ENCODE peak calls at places on chromosome 18, in four cellular contexts. U is aorta, V is ascending aorta, I is hepatocyte. P is an unnamed sample. For H3K4me1, the result is how much of the 10 kb centered on the place peaks cover.

GRCh38 chr18:24611075-24611474 is 150.6 kb downstream of the HRH4 start:
- DNase-seq in U (no peak), V (no peak), I (no peak), P (no peak)

GRCh38 chr18:24398515-24398914 is 891 bp upstream of the OSBPL1A start:
- DNase-seq in U (no peak), V (no peak), I (peak), P (no peak)

GRCh38 chr18:21115519-21116411 is 4.2 kb upstream of the ROCK1 start:
- DNase-seq in U (no peak), V (no peak), I (no peak), P (no peak)

GRCh38 chr18:48944634-48945033 is 6.1 kb downstream of the SMAD7 start:
- DNase-seq in U (no peak), V (no peak), I (peak), P (peak)

GRCh38 chr18:42446195-42446594 is 491.2 kb downstream of the PIK3C3 start:
- DNase-seq in U (no peak), V (no peak), I (no peak), P (no peak)

GRCh38 chr18:8084160-8084559 is 517.0 kb downstream of the PTPRM start:
- DNase-seq in U (no peak), V (no peak), I (peak), P (no peak)

GRCh38 chr18:47772374-47773248 is 157.8 kb downstream of the SMAD2 start:
- DNase-seq in U (no peak), V (no peak), I (peak), P (no peak)

GRCh38 chr18:37553633-37554398 is 11.8 kb downstream of the CELF4 start:
- DNase-seq in U (no peak), V (no peak), I (peak), P (no peak)

GRCh38 chr18:43271593-43272432 is 5.5 kb downstream of the SYT4 start:
- DNase-seq in U (no peak), V (no peak), I (peak), P (no peak)

GRCh38 chr18:43465483-43465882 is 188.2 kb upstream of the SYT4 start:
- DNase-seq in U (no peak), V (no peak), I (no peak), P (no peak)

GRCh38 chr18:78713064-78713463 is 266.6 kb upstream of the SALL3 start:
- DNase-seq in U (no peak), V (no peak), I (peak), P (no peak)

GRCh38 chr18:45415614-45416013 is 199.7 kb upstream of the SLC14A2 start:
- DNase-seq in U (no peak), V (no peak), I (no peak), P (no peak)

GRCh38 chr18:39241534-39241933 is 1675.9 kb upstream of the CELF4 start:
- DNase-seq in U (no peak), V (no peak), I (no peak), P (no peak)

GRCh38 chr18:42404151-42404550 is 449.1 kb downstream of the PIK3C3 start:
- DNase-seq in U (no peak), V (no peak), I (no peak), P (no peak)

GRCh38 chr18:48792141-48792540 is 158.6 kb downstream of the SMAD7 start:
- DNase-seq in U (peak), V (no peak), I (no peak), P (no peak)

GRCh38 chr18:32200766-32201165 is 10.9 kb downstream of the MEP1B start:
- DNase-seq in U (no peak), V (no peak), I (peak), P (no peak)

GRCh38 chr18:40868110-40868858 is 1086.8 kb upstream of the PIK3C3 start:
- DNase-seq in U (no peak), V (no peak), I (peak), P (no peak)

GRCh38 chr18:9951022-9951859 is 37.4 kb downstream of the VAPA start:
- DNase-seq in U (no peak), V (no peak), I (peak), P (no peak)

GRCh38 chr18:5391427-5391826 is 95.9 kb upstream of the ZBTB14 start:
- DNase-seq in U (no peak), V (no peak), I (no peak), P (no peak)

GRCh38 chr18:46555724-46556123 is 101.3 kb downstream of the LOXHD1 start:
- DNase-seq in U (no peak), V (no peak), I (peak), P (no peak)

GRCh38 chr18:12409466-12409865 is 1.7 kb downstream of the PRELID3A start:
- DNase-seq in U (no peak), V (no peak), I (no peak), P (no peak)

GRCh38 chr18:12403601-12404506 is 3.9 kb upstream of the PRELID3A start:
- DNase-seq in U (no peak), V (no peak), I (peak), P (no peak)

GRCh38 chr18:12408247-12408869 is 629 bp downstream of the PRELID3A start:
- DNase-seq in U (peak), V (no peak), I (no peak), P (no peak)

GRCh38 chr18:12405066-12405465 is 2.7 kb upstream of the PRELID3A start:
- DNase-seq in U (no peak), V (no peak), I (no peak), P (no peak)

GRCh38 chr18:12406376-12407111 is 1.2 kb upstream of the PRELID3A start:
- DNase-seq in U (no peak), V (no peak), I (no peak), P (no peak)
- H3K4me3 ChIP-seq in U (no peak), V (no peak), I (no peak), P (no peak)

GRCh38 chr18:74239567-74239966 is 52.2 kb downstream of the CYB5A start:
- DNase-seq in U (no peak), V (no peak), I (no peak), P (no peak)

GRCh38 chr18:74242451-74243096 is 49.2 kb downstream of the CYB5A start:
- DNase-seq in U (no peak), V (no peak), I (peak), P (no peak)

GRCh38 chr18:74241970-74242369 is 49.8 kb downstream of the CYB5A start:
- DNase-seq in U (no peak), V (no peak), I (no peak), P (no peak)

GRCh38 chr18:74243127-74243526 is 48.6 kb downstream of the CYB5A start:
- DNase-seq in U (no peak), V (no peak), I (no peak), P (no peak)

GRCh38 chr18:74241426-74241825 is 50.3 kb downstream of the CYB5A start:
- DNase-seq in U (no peak), V (no peak), I (no peak), P (no peak)
- H3K27ac ChIP-seq in U (no peak), V (no peak), I (peak), P (no peak)

GRCh38 chr18:77090546-77091200 is 41.9 kb downstream of the MBP start:
- DNase-seq in U (no peak), V (no peak), I (no peak), P (no peak)
- H3K4me1 ChIP-seq in U (under half), V (under half), I (under half), P (under half)

GRCh38 chr18:71293322-71293721 is 1004.5 kb downstream of the SOCS6 start:
- DNase-seq in U (no peak), V (no peak), I (no peak), P (no peak)
- H3K4me3 ChIP-seq in U (no peak), V (no peak), I (no peak), P (no peak)

GRCh38 chr18:13614318-13614643 is 112.1 kb downstream of the FAM210A start:
- DNase-seq in U (no peak), V (no peak), I (no peak), P (no peak)
- H3K27ac ChIP-seq in U (no peak), V (no peak), I (no peak), P (no peak)

GRCh38 chr18:62788891-62789290 is 73.5 kb downstream of the PHLPP1 start:
- DNase-seq in U (no peak), V (no peak), I (peak), P (no peak)
- H3K4me1 ChIP-seq in U (under half), V (under half), I (under half), P (under half)

DNA sequence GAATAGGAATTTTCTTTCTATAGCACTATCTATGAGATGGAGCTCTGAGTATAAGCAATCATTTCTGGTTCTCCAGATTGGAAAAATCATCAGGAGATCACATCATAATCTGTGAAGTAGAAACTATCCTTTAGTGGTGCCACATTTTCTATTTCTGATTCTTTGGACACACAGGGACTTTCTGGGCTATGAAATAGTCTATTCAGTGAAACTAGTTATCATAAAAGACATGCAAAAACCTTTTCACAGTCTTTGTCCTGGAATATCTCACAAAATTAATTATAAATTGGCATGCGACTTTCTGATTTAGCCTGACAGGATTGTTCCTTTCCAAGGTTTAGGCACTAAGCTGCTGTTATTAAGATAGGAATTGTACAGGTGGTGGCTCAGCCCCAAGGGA is 428.6 kb downstream of the DLGAP1 start:
- DNase-seq in U (no peak), V (no peak), I (no peak), P (no peak)
- H3K4me3 ChIP-seq in U (no peak), V (no peak), I (no peak), P (no peak)

DNA sequence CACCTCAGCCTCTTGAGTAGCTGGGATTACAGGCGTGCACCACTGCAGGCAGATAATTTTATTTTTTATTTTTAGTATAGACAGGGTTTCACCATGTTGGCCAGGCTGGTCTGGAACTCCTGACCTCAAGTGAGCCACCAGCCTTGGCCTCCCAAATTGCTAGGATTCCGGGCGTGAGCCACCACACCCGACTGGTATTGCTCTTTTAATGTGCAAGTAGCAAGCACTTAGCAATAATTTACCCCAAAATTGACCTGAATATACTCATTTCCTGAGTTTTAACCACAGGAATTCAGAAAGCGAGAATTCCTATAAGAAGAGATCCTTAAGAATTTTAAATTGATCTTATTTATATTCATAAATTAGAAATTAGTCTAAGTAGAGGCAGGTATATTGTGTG is 169.1 kb downstream of the CDH2 start:
- DNase-seq in U (no peak), V (no peak), I (no peak), P (no peak)
- H3K27ac ChIP-seq in U (no peak), V (no peak), I (no peak), P (no peak)

DNA sequence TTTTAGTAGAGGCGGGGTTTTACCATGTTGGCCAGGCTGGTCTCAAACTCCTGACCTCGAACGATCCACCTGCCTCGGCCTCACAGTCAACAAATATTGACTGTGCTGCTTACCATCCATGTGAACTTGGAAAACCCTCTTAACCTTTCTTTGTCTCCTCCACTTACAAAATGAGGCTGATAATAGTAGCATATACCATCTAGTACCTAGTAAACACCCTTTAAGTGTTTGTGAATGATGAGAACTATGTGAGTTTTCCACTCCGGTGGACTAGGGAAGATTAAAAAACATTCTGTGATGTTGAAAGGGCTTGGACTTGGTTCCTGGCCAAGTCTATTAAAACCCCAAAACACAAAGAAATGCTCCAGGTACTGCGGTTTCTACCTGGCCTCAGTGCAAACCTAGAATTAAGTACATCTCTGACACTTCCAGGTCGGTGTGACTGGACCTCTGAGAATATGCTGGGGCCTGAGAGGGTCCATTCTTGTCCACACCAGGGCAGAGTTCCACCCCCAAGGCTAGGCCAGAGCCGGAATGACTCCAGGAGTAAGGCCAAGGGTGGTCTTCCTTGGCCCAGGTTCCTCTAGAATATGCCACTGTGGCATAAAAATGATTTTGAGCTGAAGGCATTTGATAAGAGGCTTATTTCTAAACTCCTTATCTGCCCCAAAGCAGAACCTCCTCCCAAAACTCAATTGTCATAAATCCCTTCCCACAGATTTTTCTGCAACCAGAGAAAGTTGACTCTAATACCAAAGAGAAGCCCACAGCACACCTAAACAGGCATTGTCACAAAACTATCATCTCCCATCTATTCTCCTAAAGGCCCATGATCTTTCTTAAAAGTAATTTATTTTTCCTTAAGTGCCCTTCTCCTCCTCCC is 217.5 kb downstream of the TGIF1 start:
- DNase-seq in U (no peak), V (no peak), I (no peak), P (no peak)
- H3K4me1 ChIP-seq in U (under half), V (under half), I (under half), P (under half)

DNA sequence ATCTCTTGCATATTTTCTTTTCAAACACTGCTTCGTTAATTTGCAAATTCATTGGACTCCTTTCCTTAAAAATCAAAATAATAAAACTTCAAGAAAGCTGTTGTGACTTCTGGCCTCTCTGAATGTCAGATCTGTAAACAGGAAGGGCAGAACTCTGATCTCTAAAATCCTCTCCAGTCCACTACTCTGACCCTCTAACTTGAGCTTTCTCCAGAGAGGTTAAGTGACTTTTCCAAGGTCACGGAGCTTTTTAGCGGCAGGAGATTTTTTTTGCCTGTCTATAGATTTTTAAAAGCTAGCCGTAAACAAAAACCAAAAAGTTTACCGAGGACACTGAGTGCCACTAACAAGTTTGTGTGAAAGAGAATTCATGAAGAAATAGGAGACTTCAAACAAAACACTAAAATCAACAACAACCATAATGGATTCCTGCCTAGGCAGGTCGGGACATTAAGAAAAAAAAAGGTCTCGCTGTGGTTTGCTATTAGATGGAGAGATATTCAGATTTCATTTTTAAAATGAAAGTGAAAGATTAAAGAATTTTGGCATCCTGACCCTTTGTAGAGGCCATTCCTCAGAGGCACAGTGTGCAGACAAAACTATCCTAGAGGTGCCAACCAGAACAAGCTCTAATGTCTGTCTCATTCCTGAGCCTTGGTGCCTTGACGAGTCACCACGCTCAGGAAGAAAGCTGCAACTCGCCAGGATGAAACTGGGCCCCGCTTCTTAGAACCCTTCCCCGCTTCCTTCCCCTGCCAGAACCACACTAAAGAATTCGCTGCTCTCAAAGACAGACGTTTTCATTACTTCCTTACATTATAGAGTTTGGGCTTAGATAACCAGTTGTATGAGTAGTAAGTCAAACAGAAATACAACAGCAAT is 155.8 kb downstream of the TGIF1 start:
- DNase-seq in U (no peak), V (no peak), I (peak), P (no peak)
- H3K4me3 ChIP-seq in U (peak), V (peak), I (peak), P (peak)

P was measured in uterus.